ENCODE peak calls at places on chromosomes 3 and 15, in nine cellular contexts. One of them, this sample, is unnamed.
A peak's percentile ranks its signal among the peaks of the same experiment; 100 is the strongest.

GRCh38 chr15:56783857-56784661 is 50.8 kb upstream of the ZNF280D start:
- DNase-seq in NB4: no peak
- DNase-seq in WERI-Rb-1: no peak
- DNase-seq in A549: no peak
- DNase-seq in BJ: no peak
- DNase-seq in CD8-positive, alpha-beta T cell: no peak
- DNase-seq in H1: no peak
- DNase-seq in ovary: no peak
- DNase-seq in Caco-2: no peak
- DNase-seq in this sample: no peak

GRCh38 chr3:56939759-56940323 is 120.6 kb upstream of the SPATA12 start:
- DNase-seq in NB4: no peak
- DNase-seq in WERI-Rb-1: no peak
- DNase-seq in A549: no peak
- DNase-seq in BJ: no peak
- DNase-seq in CD8-positive, alpha-beta T cell: no peak
- DNase-seq in H1: no peak
- DNase-seq in ovary: no peak
- DNase-seq in Caco-2: no peak
- DNase-seq in this sample: no peak

GRCh38 chr3:157135671-157136396 is 24.1 kb downstream of the CCNL1 start:
- DNase-seq in NB4: no peak
- DNase-seq in WERI-Rb-1: no peak
- DNase-seq in A549: peak; percentile 15
- DNase-seq in BJ: no peak
- DNase-seq in CD8-positive, alpha-beta T cell: no peak
- DNase-seq in H1: no peak
- DNase-seq in ovary: peak; percentile 50
- DNase-seq in Caco-2: no peak
- DNase-seq in this sample: no peak

GRCh38 chr3:112111785-112112402 is 21.2 kb downstream of the GCSAM start:
- DNase-seq in NB4: peak; percentile 71
- DNase-seq in WERI-Rb-1: peak; percentile 63
- DNase-seq in A549: peak; percentile 52
- DNase-seq in BJ: no peak
- DNase-seq in CD8-positive, alpha-beta T cell: peak; percentile 47
- DNase-seq in H1: peak; percentile 31
- DNase-seq in ovary: no peak
- DNase-seq in Caco-2: peak; percentile 65
- DNase-seq in this sample: peak; percentile 93

GRCh38 chr15:30649952-30650929 is 24.3 kb downstream of the ARHGAP11B start:
- DNase-seq in NB4: peak; percentile 76
- DNase-seq in WERI-Rb-1: no peak
- DNase-seq in A549: no peak
- DNase-seq in BJ: no peak
- DNase-seq in CD8-positive, alpha-beta T cell: no peak
- DNase-seq in H1: no peak
- DNase-seq in ovary: no peak
- DNase-seq in Caco-2: no peak
- DNase-seq in this sample: peak; percentile 73

GRCh38 chr3:125166581-125166980 is 46.0 kb downstream of the SLC12A8 start:
- DNase-seq in NB4: no peak
- DNase-seq in WERI-Rb-1: no peak
- DNase-seq in A549: no peak
- DNase-seq in BJ: no peak
- DNase-seq in CD8-positive, alpha-beta T cell: no peak
- DNase-seq in H1: no peak
- DNase-seq in ovary: no peak
- DNase-seq in Caco-2: no peak
- DNase-seq in this sample: no peak

GRCh38 chr15:73881539-73882320 is 8.4 kb downstream of the TBC1D21 start:
- DNase-seq in NB4: no peak
- DNase-seq in WERI-Rb-1: no peak
- DNase-seq in A549: no peak
- DNase-seq in BJ: no peak
- DNase-seq in CD8-positive, alpha-beta T cell: no peak
- DNase-seq in H1: no peak
- DNase-seq in ovary: no peak
- DNase-seq in Caco-2: no peak
- DNase-seq in this sample: no peak

GRCh38 chr15:101675796-101676582 is 23.8 kb upstream of the TM2D3 start:
- DNase-seq in NB4: no peak
- DNase-seq in WERI-Rb-1: no peak
- DNase-seq in A549: peak; percentile 34
- DNase-seq in BJ: no peak
- DNase-seq in CD8-positive, alpha-beta T cell: no peak
- DNase-seq in H1: no peak
- DNase-seq in ovary: no peak
- DNase-seq in Caco-2: no peak
- DNase-seq in this sample: peak; percentile 71

GRCh38 chr15:42732095-42732827 is 4.7 kb downstream of the CDAN1 start:
- DNase-seq in NB4: no peak
- DNase-seq in WERI-Rb-1: no peak
- DNase-seq in A549: no peak
- DNase-seq in BJ: no peak
- DNase-seq in CD8-positive, alpha-beta T cell: no peak
- DNase-seq in H1: no peak
- DNase-seq in ovary: no peak
- DNase-seq in Caco-2: no peak
- DNase-seq in this sample: no peak

GRCh38 chr3:113166719-113167492 is 44.5 kb upstream of the BOC start:
- DNase-seq in NB4: no peak
- DNase-seq in WERI-Rb-1: peak; percentile 48
- DNase-seq in A549: no peak
- DNase-seq in BJ: peak; percentile 78
- DNase-seq in CD8-positive, alpha-beta T cell: no peak
- DNase-seq in H1: no peak
- DNase-seq in ovary: peak; percentile 68
- DNase-seq in Caco-2: no peak
- DNase-seq in this sample: no peak

GRCh38 chr15:38868326-38869114 is 303.9 kb upstream of the RASGRP1 start:
- DNase-seq in NB4: no peak
- DNase-seq in WERI-Rb-1: no peak
- DNase-seq in A549: peak; percentile 88
- DNase-seq in BJ: peak; percentile 84
- DNase-seq in CD8-positive, alpha-beta T cell: no peak
- DNase-seq in H1: no peak
- DNase-seq in ovary: no peak
- DNase-seq in Caco-2: peak; percentile 71
- DNase-seq in this sample: no peak

GRCh38 chr15:72227192-72227586 is 3.8 kb downstream of the PKM start:
- DNase-seq in NB4: peak; percentile 65
- DNase-seq in WERI-Rb-1: no peak
- DNase-seq in A549: no peak
- DNase-seq in BJ: no peak
- DNase-seq in CD8-positive, alpha-beta T cell: no peak
- DNase-seq in H1: no peak
- DNase-seq in ovary: no peak
- DNase-seq in Caco-2: no peak
- DNase-seq in this sample: peak; percentile 82

GRCh38 chr3:4355401-4356224 is 52.4 kb downstream of the SETMAR start:
- DNase-seq in NB4: no peak
- DNase-seq in WERI-Rb-1: no peak
- DNase-seq in A549: no peak
- DNase-seq in BJ: no peak
- DNase-seq in CD8-positive, alpha-beta T cell: no peak
- DNase-seq in H1: no peak
- DNase-seq in ovary: peak; percentile 68
- DNase-seq in Caco-2: no peak
- DNase-seq in this sample: no peak

GRCh38 chr3:179432021-179432420 is 19.2 kb downstream of the GNB4 start:
- DNase-seq in NB4: peak; percentile 44
- DNase-seq in WERI-Rb-1: no peak
- DNase-seq in A549: no peak
- DNase-seq in BJ: no peak
- DNase-seq in CD8-positive, alpha-beta T cell: no peak
- DNase-seq in H1: no peak
- DNase-seq in ovary: no peak
- DNase-seq in Caco-2: no peak
- DNase-seq in this sample: peak; percentile 56

GRCh38 chr3:112770026-112770626 is 76.5 kb downstream of the CD200R1L start:
- DNase-seq in NB4: peak; percentile 41
- DNase-seq in WERI-Rb-1: no peak
- DNase-seq in A549: no peak
- DNase-seq in BJ: no peak
- DNase-seq in CD8-positive, alpha-beta T cell: no peak
- DNase-seq in H1: peak; percentile 13
- DNase-seq in ovary: no peak
- DNase-seq in Caco-2: no peak
- DNase-seq in this sample: peak; percentile 16

GRCh38 chr3:17639765-17640164 is 102.7 kb downstream of the TBC1D5 start:
- DNase-seq in NB4: peak; percentile 10
- DNase-seq in WERI-Rb-1: no peak
- DNase-seq in A549: peak; percentile 35
- DNase-seq in BJ: peak; percentile 57
- DNase-seq in CD8-positive, alpha-beta T cell: no peak
- DNase-seq in H1: no peak
- DNase-seq in ovary: no peak
- DNase-seq in Caco-2: peak; percentile 47
- DNase-seq in this sample: no peak

GRCh38 chr3:89521328-89521727 is 413.9 kb downstream of the EPHA3 start:
- DNase-seq in NB4: no peak
- DNase-seq in WERI-Rb-1: no peak
- DNase-seq in A549: no peak
- DNase-seq in BJ: no peak
- DNase-seq in CD8-positive, alpha-beta T cell: no peak
- DNase-seq in H1: no peak
- DNase-seq in ovary: no peak
- DNase-seq in Caco-2: no peak
- DNase-seq in this sample: no peak

GRCh38 chr3:125055165-125055912 is 458 bp downstream of the HEG1 start:
- DNase-seq in NB4: no peak
- DNase-seq in WERI-Rb-1: no peak
- DNase-seq in A549: no peak
- DNase-seq in BJ: no peak
- DNase-seq in CD8-positive, alpha-beta T cell: no peak
- DNase-seq in H1: no peak
- DNase-seq in ovary: peak; percentile 77
- DNase-seq in Caco-2: no peak
- DNase-seq in this sample: no peak

DNA sequence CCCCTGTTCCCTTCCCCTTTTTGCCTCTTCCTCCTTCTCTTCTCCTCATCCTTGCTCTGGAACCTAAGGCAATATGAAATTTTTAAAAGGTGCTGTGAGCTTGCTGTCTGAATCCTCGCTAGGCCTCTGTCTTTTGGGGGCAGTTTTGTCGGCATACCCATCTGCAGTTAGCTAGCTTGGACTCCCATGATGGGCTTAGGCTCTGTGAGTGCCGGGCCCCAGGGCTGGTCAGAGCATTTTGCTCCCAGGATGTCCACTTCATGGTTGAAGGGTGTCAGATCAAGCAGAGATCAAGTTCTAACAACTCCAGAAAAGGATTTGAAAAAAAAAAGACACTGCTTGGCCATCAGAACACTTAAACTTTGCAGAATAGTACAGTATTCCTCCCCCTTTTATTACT is 18.6 kb downstream of the ZIC1 start:
- DNase-seq in NB4: no peak
- DNase-seq in WERI-Rb-1: no peak
- DNase-seq in A549: no peak
- DNase-seq in BJ: no peak
- DNase-seq in CD8-positive, alpha-beta T cell: no peak
- DNase-seq in H1: no peak
- DNase-seq in ovary: no peak
- DNase-seq in Caco-2: no peak
- DNase-seq in this sample: no peak
- H3K4me3 ChIP-seq in NB4: no peak overlapping the region
- H3K4me3 ChIP-seq in WERI-Rb-1: no peak overlapping the region
- H3K4me3 ChIP-seq in A549: no peak overlapping the region
- H3K4me3 ChIP-seq in BJ: no peak overlapping the region
- H3K4me3 ChIP-seq in CD8-positive, alpha-beta T cell: no peak overlapping the region
- H3K4me3 ChIP-seq in H1: no peak overlapping the region
- H3K4me3 ChIP-seq in ovary: no peak overlapping the region
- H3K4me3 ChIP-seq in Caco-2: no peak overlapping the region
- H3K4me3 ChIP-seq in this sample: no peak overlapping the region

GRCh38 chr3:47002490-47003410 is 23.3 kb downstream of the NBEAL2 start:
- DNase-seq in NB4: no peak
- DNase-seq in WERI-Rb-1: no peak
- DNase-seq in A549: no peak
- DNase-seq in BJ: no peak
- DNase-seq in CD8-positive, alpha-beta T cell: no peak
- DNase-seq in H1: no peak
- DNase-seq in ovary: peak; percentile 35
- DNase-seq in Caco-2: no peak
- DNase-seq in this sample: no peak
- TF ChIP-seq CTCF in NB4: no peak
- TF ChIP-seq CTCF in WERI-Rb-1: peak; percentile 54
- TF ChIP-seq CTCF in A549: no peak
- TF ChIP-seq CTCF in BJ: no peak
- TF ChIP-seq CTCF in CD8-positive, alpha-beta T cell: no peak
- TF ChIP-seq CTCF in H1: peak; percentile 87
- TF ChIP-seq CTCF in ovary: no peak
- TF ChIP-seq CTCF in Caco-2: no peak
- TF ChIP-seq CTCF in this sample: no peak

GRCh38 chr3:142027295-142027694 is 122.0 kb downstream of the TFDP2 start:
- DNase-seq in NB4: peak; percentile 20
- DNase-seq in WERI-Rb-1: no peak
- DNase-seq in A549: no peak
- DNase-seq in BJ: no peak
- DNase-seq in CD8-positive, alpha-beta T cell: no peak
- DNase-seq in H1: no peak
- DNase-seq in ovary: no peak
- DNase-seq in Caco-2: no peak
- DNase-seq in this sample: peak; percentile 7
- H3K4me3 ChIP-seq in NB4: peak overlapping the region; percentile 68
- H3K4me3 ChIP-seq in WERI-Rb-1: no peak overlapping the region
- H3K4me3 ChIP-seq in A549: no peak overlapping the region
- H3K4me3 ChIP-seq in BJ: peak overlapping the region; percentile 48
- H3K4me3 ChIP-seq in CD8-positive, alpha-beta T cell: peak overlapping the region; percentile 55
- H3K4me3 ChIP-seq in H1: peak overlapping the region; percentile 62
- H3K4me3 ChIP-seq in ovary: no peak overlapping the region
- H3K4me3 ChIP-seq in Caco-2: peak overlapping the region; percentile 35
- H3K4me3 ChIP-seq in this sample: peak overlapping the region; percentile 78

GRCh38 chr15:88606437-88606794 is 14.7 kb upstream of the AEN start:
- DNase-seq in NB4: no peak
- DNase-seq in WERI-Rb-1: no peak
- DNase-seq in A549: no peak
- DNase-seq in BJ: no peak
- DNase-seq in CD8-positive, alpha-beta T cell: no peak
- DNase-seq in H1: no peak
- DNase-seq in ovary: no peak
- DNase-seq in Caco-2: no peak
- DNase-seq in this sample: no peak

GRCh38 chr15:88604381-88604951 is 16.7 kb upstream of the AEN start:
- DNase-seq in NB4: no peak
- DNase-seq in WERI-Rb-1: peak; percentile 94
- DNase-seq in A549: no peak
- DNase-seq in BJ: no peak
- DNase-seq in CD8-positive, alpha-beta T cell: no peak
- DNase-seq in H1: no peak
- DNase-seq in ovary: no peak
- DNase-seq in Caco-2: no peak
- DNase-seq in this sample: no peak

GRCh38 chr15:88604972-88605506 is 16.1 kb upstream of the AEN start:
- DNase-seq in NB4: no peak
- DNase-seq in WERI-Rb-1: peak; percentile 56
- DNase-seq in A549: no peak
- DNase-seq in BJ: no peak
- DNase-seq in CD8-positive, alpha-beta T cell: no peak
- DNase-seq in H1: no peak
- DNase-seq in ovary: no peak
- DNase-seq in Caco-2: no peak
- DNase-seq in this sample: no peak

GRCh38 chr15:88605507-88606436 is 15.4 kb upstream of the AEN start:
- DNase-seq in NB4: peak; percentile 37
- DNase-seq in WERI-Rb-1: peak; percentile 73
- DNase-seq in A549: no peak
- DNase-seq in BJ: no peak
- DNase-seq in CD8-positive, alpha-beta T cell: no peak
- DNase-seq in H1: no peak
- DNase-seq in ovary: peak; percentile 66
- DNase-seq in Caco-2: peak; percentile 65
- DNase-seq in this sample: no peak

GRCh38 chr15:88603885-88604284 is 17.3 kb upstream of the AEN start:
- DNase-seq in NB4: no peak
- DNase-seq in WERI-Rb-1: peak; percentile 72
- DNase-seq in A549: no peak
- DNase-seq in BJ: no peak
- DNase-seq in CD8-positive, alpha-beta T cell: no peak
- DNase-seq in H1: no peak
- DNase-seq in ovary: no peak
- DNase-seq in Caco-2: no peak
- DNase-seq in this sample: no peak
- TF ChIP-seq CTCF in NB4: no peak
- TF ChIP-seq CTCF in WERI-Rb-1: peak; percentile 54
- TF ChIP-seq CTCF in A549: no peak
- TF ChIP-seq CTCF in BJ: no peak
- TF ChIP-seq CTCF in CD8-positive, alpha-beta T cell: no peak
- TF ChIP-seq CTCF in H1: no peak
- TF ChIP-seq CTCF in ovary: no peak
- TF ChIP-seq CTCF in Caco-2: no peak
- TF ChIP-seq CTCF in this sample: no peak